ENCODE peak calls at places on chromosomes 6 and 20, in ten cellular contexts. M is HFFc6, V is PC-3, C is GM13977, B is IMR-90, O is ovary, E is B cell, J is cardiac muscle cell, Y is WTC11, P is fibroblast of lung. G is an unnamed sample.

GRCh38 chr20:12293900-12294299 is 376.2 kb downstream of the BTBD3 start:
- DNase-seq in C (no peak), M (no peak), V (no peak), B (no peak), P (no peak), E (no peak), J (no peak), O (no peak), Y (no peak), G (no peak)

GRCh38 chr6:3603443-3604130 is 146.7 kb upstream of the SLC22A23 start:
- DNase-seq in Y (no peak), J (peak; percentile 50), V (peak; percentile 21), B (no peak), M (no peak), P (no peak), O (no peak), E (no peak), C (no peak), G (no peak)

GRCh38 chr6:141195251-141195832 is 937.4 kb upstream of the GJE1 start:
- DNase-seq in O (no peak), M (no peak), J (no peak), B (no peak), C (no peak), E (no peak), V (no peak), P (no peak), Y (no peak), G (no peak)

GRCh38 chr6:151209071-151209831 is 30.5 kb upstream of the AKAP12 start:
- DNase-seq in V (peak; percentile 56), C (no peak), Y (no peak), E (no peak), P (no peak), M (peak; percentile 3), B (peak; percentile 20), J (peak; percentile 80), O (no peak), G (peak; percentile 23)

GRCh38 chr6:81766482-81767069 is 14.1 kb upstream of the TENT5A start:
- DNase-seq in C (no peak), M (peak; percentile 91), E (no peak), P (peak; percentile 97), V (peak; percentile 82), O (no peak), Y (no peak), B (peak; percentile 93), J (no peak), G (peak; percentile 97)

GRCh38 chr6:87430499-87430898 is 22.7 kb downstream of the CFAP206 start:
- DNase-seq in B (no peak), P (no peak), M (no peak), E (no peak), V (no peak), Y (no peak), O (no peak), C (no peak), J (no peak), G (no peak)

GRCh38 chr20:50068041-50068651 is 44.8 kb downstream of the UBE2V1 start:
- DNase-seq in B (no peak), O (no peak), J (no peak), E (no peak), Y (no peak), P (no peak), C (no peak), V (no peak), M (no peak), G (no peak)

GRCh38 chr20:39070484-39071231 is 108.5 kb downstream of the DHX35 start:
- DNase-seq in V (peak; percentile 32), O (no peak), J (no peak), Y (no peak), E (no peak), P (peak; percentile 21), C (no peak), M (peak; percentile 80), B (peak; percentile 56), G (peak; percentile 63)

GRCh38 chr20:7828437-7828836 is 111.8 kb downstream of the HAO1 start:
- DNase-seq in V (no peak), O (no peak), E (no peak), P (peak; percentile 24), M (no peak), J (peak; percentile 32), B (no peak), Y (no peak), C (no peak), G (peak; percentile 24)

GRCh38 chr6:45921703-45922270 is 93.9 kb downstream of the CLIC5 start:
- DNase-seq in E (no peak), J (no peak), M (no peak), O (no peak), Y (no peak), B (no peak), C (no peak), V (no peak), P (no peak), G (peak; percentile 18)

GRCh38 chr6:20335872-20336271 is 65.8 kb upstream of the E2F3 start:
- DNase-seq in Y (no peak), V (no peak), M (no peak), C (no peak), B (no peak), E (no peak), O (no peak), P (no peak), J (no peak), G (no peak)

GRCh38 chr6:41161380-41161779 is 1.5 kb downstream of the TREM2 start:
- DNase-seq in C (no peak), M (no peak), E (no peak), P (no peak), B (no peak), J (no peak), Y (no peak), V (no peak), O (no peak), G (no peak)

GRCh38 chr6:5270093-5270680 is 8.9 kb downstream of the FARS2 start:
- DNase-seq in Y (no peak), O (no peak), B (no peak), M (no peak), E (no peak), J (peak; percentile 8), P (no peak), V (no peak), C (no peak), G (no peak)

DNA sequence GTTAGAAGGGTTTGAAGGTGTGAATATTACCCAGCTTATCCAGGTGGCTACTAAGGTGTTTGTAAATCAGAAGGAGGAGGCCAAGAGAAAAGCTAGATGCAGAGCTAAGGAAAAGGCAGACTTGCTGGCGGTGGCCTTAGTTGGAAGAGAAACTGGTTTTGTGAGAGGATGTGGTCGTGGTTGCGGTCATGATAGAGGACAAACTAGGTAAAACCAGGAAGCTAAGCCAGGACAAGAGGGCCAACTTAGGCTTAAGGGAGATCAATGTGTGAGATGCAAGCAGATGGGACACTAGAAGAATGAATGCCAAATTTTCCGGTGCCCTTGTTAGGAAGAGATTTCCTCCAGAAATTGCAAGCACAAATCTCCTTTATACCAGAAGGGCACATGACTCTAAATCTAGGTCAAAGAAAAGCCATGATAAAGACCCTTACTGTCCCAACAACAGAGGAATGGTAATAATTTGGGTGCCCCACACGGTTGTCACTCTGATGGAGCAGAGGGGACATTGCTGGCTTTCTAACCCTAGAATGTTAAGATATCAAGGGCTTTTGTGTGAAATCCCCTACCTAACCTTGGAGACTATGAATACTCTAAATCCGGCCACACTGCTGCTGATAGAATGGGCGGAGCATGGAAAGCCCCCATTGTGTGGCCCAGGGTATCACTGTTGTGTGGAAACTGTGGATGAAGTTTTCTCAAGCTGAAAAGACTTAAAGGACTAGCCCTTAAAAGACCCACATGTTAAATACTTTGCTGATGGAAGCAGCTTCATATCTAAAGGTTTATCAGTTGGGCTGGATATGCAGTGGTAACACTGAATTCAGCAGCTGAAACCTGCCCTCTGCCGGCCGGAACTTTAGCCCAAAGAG is 7.8 kb downstream of the IL22RA2 start:
- DNase-seq in Y (no peak), C (peak; percentile 44), O (no peak), V (peak; percentile 26), P (no peak), B (no peak), E (peak; percentile 60), M (peak; percentile 26), J (no peak), G (peak; percentile 24)
- TF ChIP-seq CTCF in Y (no peak), C (peak; percentile 63), O (no peak), V (no peak), P (peak; percentile 20), B (peak; percentile 22), E (no peak), M (peak; percentile 76), J (peak; percentile 23), G (peak; percentile 41)

DNA sequence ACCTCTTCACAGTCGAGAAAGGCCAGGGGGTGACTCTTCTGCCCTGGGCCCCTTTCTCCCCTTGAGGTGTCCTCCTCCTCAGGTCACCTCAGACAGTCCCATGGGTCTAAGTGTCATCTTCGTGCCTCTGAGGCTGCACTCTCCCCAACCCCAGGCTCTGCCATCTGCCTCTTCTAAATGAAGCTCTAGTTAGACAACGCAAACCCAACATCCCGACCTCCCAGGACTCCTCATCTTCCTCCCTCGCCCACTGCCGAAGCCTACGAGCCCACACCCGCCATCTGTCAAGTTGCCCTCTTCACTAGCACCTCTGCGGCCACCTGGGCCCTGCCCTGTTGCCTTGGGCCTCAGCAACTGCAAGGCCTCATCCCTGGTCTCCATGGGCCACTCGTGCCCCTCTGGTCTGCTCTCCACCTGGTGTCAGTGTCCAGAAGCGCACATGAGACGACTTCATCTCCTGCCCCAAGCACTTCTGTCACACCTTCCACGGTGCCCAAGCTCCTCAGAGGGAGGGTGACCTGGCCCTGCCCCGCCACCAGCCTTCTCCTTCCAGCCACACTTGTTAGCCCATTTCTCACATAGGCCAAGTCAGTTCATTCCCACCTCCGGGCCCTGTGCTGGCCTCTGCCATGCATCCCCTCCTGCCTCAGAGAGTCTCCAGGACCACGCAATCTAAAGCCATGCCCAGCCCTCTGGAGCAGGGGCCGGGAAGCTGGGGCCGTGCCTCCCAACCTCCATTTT is 53.8 kb downstream of the RRBP1 start:
- DNase-seq in O (peak; percentile 21), Y (no peak), B (no peak), M (no peak), V (no peak), J (no peak), C (no peak), E (no peak), P (no peak), G (no peak)
- TF ChIP-seq CTCF in O (no peak), Y (no peak), B (no peak), M (peak; percentile 10), V (peak; percentile 21), J (no peak), C (no peak), E (no peak), P (no peak), G (no peak)

GRCh38 chr6:31811645-31812044 is 3.4 kb downstream of the HSPA1L start:
- DNase-seq in P (no peak), C (no peak), O (no peak), M (no peak), B (no peak), V (no peak), J (no peak), E (no peak), Y (no peak), G (no peak)

GRCh38 chr6:31805939-31806469 is 762 bp downstream of the LSM2 start:
- DNase-seq in Y (no peak), V (no peak), B (no peak), P (no peak), O (no peak), C (no peak), M (no peak), J (no peak), E (no peak), G (no peak)

GRCh38 chr6:31806470-31807272 is at the start of gene LSM2:
- DNase-seq in O (peak; percentile 98), B (peak; percentile 96), E (peak; percentile 94), C (peak; percentile 99), P (peak; percentile 96), M (peak; percentile 97), Y (peak; percentile 98), V (peak; percentile 96), J (peak; percentile 99), G (peak; percentile 93)
- TF ChIP-seq CTCF in O (no peak), B (peak; percentile 28), E (peak; percentile 34), C (peak; percentile 44), P (peak; percentile 1), M (peak; percentile 68), Y (no peak), V (peak; percentile 55), J (peak; percentile 10), G (no peak)

GRCh38 chr6:27630727-27631613 is 158.1 kb upstream of the ZNF184 start:
- DNase-seq in Y (peak; percentile 89), O (peak; percentile 31), P (peak; percentile 60), J (peak; percentile 78), V (peak; percentile 66), M (peak; percentile 29), E (no peak), B (peak; percentile 47), C (peak; percentile 52), G (peak; percentile 82)
- TF ChIP-seq CTCF in Y (no peak), O (no peak), P (no peak), J (no peak), V (peak; percentile 31), M (no peak), E (no peak), B (no peak), C (no peak), G (peak; percentile 3)